ENCODE peak calls at places on chromosome 19, in seven cellular contexts. U is cardiac muscle cell; C is CD4-positive, alpha-beta T cell; W is pancreas; H is tibial nerve; D is uterus; F is fibroblast of lung. K is an unnamed sample. For H3K27me3, the result is how much of the 10 kb centered on the place peaks cover.

GRCh38 chr19:13082192-13083007 is 20.3 kb downstream of the LYL1 start:
- DNase-seq in U (peak), C (no peak), W (no peak), H (no peak), D (peak), F (peak), K (peak)

GRCh38 chr19:42420055-42420544 is 7.1 kb downstream of the LIPE start:
- DNase-seq in U (no peak), C (peak), W (no peak), H (no peak), D (no peak), F (peak), K (peak)

GRCh38 chr19:7652061-7652641 is 15.2 kb downstream of the STXBP2 start:
- DNase-seq in U (peak), C (peak), W (peak), H (peak), D (peak), F (peak), K (peak)

GRCh38 chr19:37654525-37654832 is 786 bp downstream of the ZFP30 start:
- DNase-seq in U (peak), C (no peak), W (no peak), H (no peak), D (no peak), F (peak), K (peak)

GRCh38 chr19:55659822-55660221 is 5.0 kb downstream of the U2AF2 start:
- DNase-seq in U (no peak), C (no peak), W (peak), H (no peak), D (no peak), F (no peak), K (no peak)

GRCh38 chr19:4431808-4432674 is 25.6 kb downstream of the UBXN6 start:
- DNase-seq in U (no peak), C (no peak), W (no peak), H (no peak), D (no peak), F (no peak), K (no peak)

GRCh38 chr19:3695986-3696659 is 4.1 kb downstream of the PIP5K1C start:
- DNase-seq in U (no peak), C (no peak), W (no peak), H (no peak), D (no peak), F (no peak), K (no peak)

GRCh38 chr19:6220385-6221191 is 59.2 kb downstream of the MLLT1 start:
- DNase-seq in U (no peak), C (no peak), W (peak), H (peak), D (peak), F (peak), K (no peak)

GRCh38 chr19:53771133-53771532 is 53.0 kb downstream of the NLRP12 start:
- DNase-seq in U (no peak), C (no peak), W (no peak), H (no peak), D (no peak), F (no peak), K (no peak)

GRCh38 chr19:10679743-10680142 is 21.5 kb upstream of the QTRT1 start:
- DNase-seq in U (no peak), C (no peak), W (peak), H (no peak), D (no peak), F (no peak), K (no peak)
- H3K27me3 ChIP-seq in U (under half), C (under half), W (under half), H (under half), D (under half), F (under half), K (under half)

DNA sequence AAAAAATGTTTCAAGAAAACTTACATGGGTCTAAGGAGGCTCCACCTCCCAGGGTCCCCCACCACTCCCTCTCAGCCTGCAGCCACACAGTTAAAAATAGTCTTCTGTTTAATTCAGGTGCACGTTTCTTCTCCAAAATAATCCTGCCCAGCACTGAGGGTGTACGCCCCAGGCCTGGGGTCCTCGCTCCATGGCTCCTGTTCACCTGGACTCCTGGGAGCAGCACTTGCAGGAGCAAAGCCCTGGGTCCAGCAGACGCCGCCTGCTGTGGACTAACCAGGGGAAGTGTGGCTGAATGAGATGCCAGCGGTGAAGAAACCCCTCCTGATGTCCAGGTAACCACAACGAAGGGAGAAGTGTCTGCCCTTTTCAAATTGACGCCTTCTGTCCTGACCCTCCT is 41.3 kb upstream of the CD33 start:
- DNase-seq in U (no peak), C (no peak), W (no peak), H (no peak), D (no peak), F (no peak), K (no peak)
- H3K27me3 ChIP-seq in U (under half), C (under half), W (under half), H (under half), D (under half), F (under half), K (under half)

GRCh38 chr19:497476-497860 is 1.2 kb downstream of the MADCAM1 start:
- DNase-seq in U (no peak), C (no peak), W (no peak), H (no peak), D (no peak), F (no peak), K (no peak)

GRCh38 chr19:496333-496634 is at the start of gene MADCAM1:
- DNase-seq in U (no peak), C (no peak), W (peak), H (no peak), D (no peak), F (no peak), K (no peak)

GRCh38 chr19:497861-498590 is 1.7 kb downstream of the MADCAM1 start:
- DNase-seq in U (no peak), C (no peak), W (peak), H (no peak), D (no peak), F (no peak), K (no peak)

GRCh38 chr19:498977-499623 is 2.8 kb downstream of the MADCAM1 start:
- DNase-seq in U (no peak), C (no peak), W (peak), H (no peak), D (no peak), F (no peak), K (no peak)

GRCh38 chr19:498591-498950 is 2.3 kb downstream of the MADCAM1 start:
- DNase-seq in U (no peak), C (no peak), W (peak), H (no peak), D (no peak), F (no peak), K (no peak)
- H3K27me3 ChIP-seq in U (under half), C (under half), W (under half), H (half or more), D (under half), F (under half), K (under half)

GRCh38 chr19:30390356-30390988 is 18.3 kb downstream of the ZNF536 start:
- DNase-seq in U (no peak), C (no peak), W (no peak), H (no peak), D (no peak), F (no peak), K (no peak)

GRCh38 chr19:30393729-30394480 is 21.7 kb downstream of the ZNF536 start:
- DNase-seq in U (no peak), C (no peak), W (no peak), H (no peak), D (no peak), F (no peak), K (no peak)

GRCh38 chr19:30393046-30393445 is 20.9 kb downstream of the ZNF536 start:
- DNase-seq in U (no peak), C (no peak), W (no peak), H (no peak), D (no peak), F (no peak), K (no peak)

GRCh38 chr19:30391052-30391451 is 18.9 kb downstream of the ZNF536 start:
- DNase-seq in U (no peak), C (no peak), W (no peak), H (no peak), D (no peak), F (no peak), K (no peak)

GRCh38 chr19:30391554-30392551 is 19.7 kb downstream of the ZNF536 start:
- DNase-seq in U (no peak), C (no peak), W (no peak), H (no peak), D (no peak), F (no peak), K (no peak)
- H3K27me3 ChIP-seq in U (half or more), C (under half), W (under half), H (under half), D (under half), F (under half), K (under half)

K was measured in brain microvascular endothelial cell.